ENCODE peak calls at places on chromosome 22, in eight cellular contexts. K is psoas muscle, Z is heart right ventricle, M is tibial artery, A is dorsolateral prefrontal cortex, B is AG04450, R is BE2C, N is HepG2. F is an unnamed sample.

GRCh38 chr22:25816522-25817059 is 74.6 kb downstream of the MYO18B start:
- DNase-seq in R (no peak), A (no peak), N (no peak), Z (no peak), M (no peak), B (no peak), K (no peak), F (no peak)

GRCh38 chr22:19168088-19168890 is 10.2 kb downstream of the SLC25A1 start:
- DNase-seq in N (no peak), B (no peak), Z (no peak), K (no peak), A (no peak), R (peak; percentile 18), M (no peak), F (no peak)

GRCh38 chr22:17241571-17242310 is 22.5 kb upstream of the ADA2 start:
- DNase-seq in M (no peak), B (no peak), Z (no peak), A (no peak), N (no peak), K (peak; percentile 20), R (no peak), F (no peak)

GRCh38 chr22:40128989-40129388 is 48.7 kb upstream of the TNRC6B start:
- DNase-seq in R (no peak), M (no peak), A (no peak), N (no peak), B (no peak), K (no peak), Z (peak; percentile 30), F (no peak)

GRCh38 chr22:46731246-46732040 is 6.6 kb downstream of the CERK start:
- DNase-seq in K (peak; percentile 76), A (peak; percentile 82), N (peak; percentile 78), Z (peak; percentile 71), M (no peak), R (peak; percentile 64), B (no peak), F (no peak)

GRCh38 chr22:45425531-45426265 is 12.2 kb downstream of the RIBC2 start:
- DNase-seq in Z (no peak), B (no peak), R (no peak), M (peak; percentile 14), K (peak; percentile 30), A (no peak), N (no peak), F (no peak)

GRCh38 chr22:39251762-39252460 is 7.1 kb upstream of the PDGFB start:
- DNase-seq in K (peak; percentile 45), Z (no peak), R (no peak), A (no peak), B (no peak), N (peak; percentile 67), M (no peak), F (no peak)

GRCh38 chr22:49768961-49769690 is 58.5 kb downstream of the BRD1 start:
- DNase-seq in N (no peak), R (peak; percentile 13), B (peak; percentile 43), K (peak; percentile 87), Z (no peak), M (no peak), A (peak; percentile 96), F (no peak)

GRCh38 chr22:36136475-36136874 is 24.1 kb downstream of the APOL3 start:
- DNase-seq in B (peak; percentile 30), K (peak; percentile 77), N (no peak), Z (no peak), M (peak; percentile 86), A (no peak), R (no peak), F (no peak)

GRCh38 chr22:39170825-39171622 is 18.5 kb upstream of the CBX7 start:
- DNase-seq in M (peak; percentile 70), A (peak; percentile 89), Z (peak; percentile 83), B (peak; percentile 39), R (peak; percentile 87), K (peak; percentile 93), N (peak; percentile 53), F (no peak)

GRCh38 chr22:29031236-29031982 is 30.2 kb downstream of the C22orf31 start:
- DNase-seq in N (peak; percentile 93), B (peak; percentile 79), Z (peak; percentile 52), K (peak; percentile 70), M (peak; percentile 76), A (no peak), R (peak; percentile 69), F (peak; percentile 74)
- H3K4me3 ChIP-seq in N (peak overlapping the region; percentile 36), B (peak overlapping the region; percentile 1), Z (peak overlapping the region; percentile 56), K (peak overlapping the region; percentile 64), M (peak overlapping the region; percentile 37), A (no peak overlapping the region), R (peak overlapping the region; percentile 54), F (peak overlapping the region; percentile 37)

DNA sequence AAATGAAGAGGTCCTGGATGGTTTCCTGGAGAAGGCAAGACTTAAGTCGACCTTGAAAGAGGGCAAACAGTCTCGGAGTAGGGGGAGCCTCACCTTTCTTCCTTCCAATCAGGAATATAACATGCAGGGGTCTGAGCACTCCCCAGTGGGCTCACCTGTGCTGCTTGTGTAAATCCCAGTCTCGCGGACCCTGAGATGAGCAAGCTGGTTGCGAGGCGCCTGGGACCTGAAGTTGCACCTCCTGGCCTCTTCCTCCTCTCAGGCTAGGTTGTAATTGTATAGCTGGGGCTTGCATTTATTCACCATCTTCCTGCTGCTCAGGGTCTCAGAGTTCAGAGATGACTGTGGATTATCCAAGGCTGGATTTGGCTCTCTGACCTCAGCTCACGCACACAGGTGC is 7.5 kb upstream of the WBP2NL start:
- DNase-seq in M (no peak), K (no peak), N (no peak), B (no peak), Z (no peak), A (no peak), R (no peak), F (no peak)
- H3K27me3 ChIP-seq in M (no peaks in the 10 kb centered on the region), K (peaks cover 3% of the 10 kb centered on the region), N (peaks cover 35% of the 10 kb centered on the region), B (peaks cover 6% of the 10 kb centered on the region), Z (peaks cover 9% of the 10 kb centered on the region), A (no peaks in the 10 kb centered on the region), R (no peaks in the 10 kb centered on the region), F (peaks cover 9% of the 10 kb centered on the region)

DNA sequence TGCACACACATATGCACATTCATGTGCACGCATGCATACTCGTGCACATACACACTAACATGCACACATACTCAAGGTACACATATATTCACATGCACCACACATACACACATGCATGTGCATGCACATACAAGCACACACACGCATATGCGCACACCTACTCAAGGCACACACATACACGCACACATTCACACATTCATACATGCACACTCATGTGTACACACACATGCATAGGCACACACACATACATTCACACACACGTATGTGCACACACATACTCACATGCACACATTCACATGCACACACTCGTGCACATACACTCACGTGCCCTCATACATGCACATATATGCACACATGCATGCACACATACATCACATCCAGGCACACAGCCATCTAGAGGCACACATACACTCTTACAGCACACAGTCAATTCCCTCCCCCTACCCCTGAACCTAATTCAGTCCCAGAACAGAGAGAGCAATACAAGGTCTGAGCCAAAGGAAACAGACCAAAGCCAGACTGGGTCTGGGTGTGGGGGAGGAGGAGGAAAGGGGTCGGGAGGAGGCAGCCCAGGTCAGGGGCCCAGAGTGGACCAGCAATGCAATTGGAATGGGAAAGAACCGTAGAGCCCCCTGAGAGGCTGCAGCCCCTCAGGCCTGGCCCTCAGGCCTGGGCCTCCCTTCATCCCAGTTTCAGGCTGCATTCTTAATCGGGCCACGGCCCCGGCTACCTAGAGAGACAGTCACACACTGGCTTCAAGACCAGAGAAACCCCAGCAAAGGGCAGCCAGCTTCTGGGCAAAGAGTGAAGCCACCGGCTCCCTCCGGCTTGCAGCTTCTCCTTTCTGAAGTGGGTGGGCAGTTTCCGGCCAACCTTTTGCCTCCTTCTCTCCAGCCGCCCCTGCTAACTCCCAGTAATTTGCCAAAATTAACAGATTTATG is 488.7 kb downstream of the MN1 start:
- DNase-seq in B (no peak), R (no peak), Z (no peak), M (no peak), A (no peak), K (no peak), N (no peak), F (no peak)
- TF ChIP-seq CTCF in B (no peak), R (no peak), Z (no peak), M (no peak), A (no peak), K (no peak), N (no peak), F (no peak)

GRCh38 chr22:31229402-31230140 is 17.5 kb downstream of the LIMK2 start:
- DNase-seq in R (peak; percentile 40), Z (peak; percentile 77), K (no peak), M (peak; percentile 57), B (no peak), A (peak; percentile 80), N (no peak), F (no peak)

GRCh38 chr22:31233001-31233400 is 20.9 kb downstream of the LIMK2 start:
- DNase-seq in N (no peak), Z (no peak), R (no peak), B (no peak), M (no peak), K (no peak), A (no peak), F (no peak)

GRCh38 chr22:31228425-31228824 is 16.3 kb downstream of the LIMK2 start:
- DNase-seq in A (no peak), Z (no peak), R (no peak), B (no peak), M (no peak), K (no peak), N (no peak), F (no peak)

GRCh38 chr22:31230871-31231621 is 18.9 kb downstream of the LIMK2 start:
- DNase-seq in N (peak; percentile 83), K (peak; percentile 59), Z (peak; percentile 57), A (peak; percentile 47), M (no peak), R (peak; percentile 43), B (peak; percentile 53), F (no peak)

GRCh38 chr22:31230155-31230870 is 18.2 kb downstream of the LIMK2 start:
- DNase-seq in M (no peak), K (no peak), A (no peak), Z (no peak), B (no peak), N (no peak), R (no peak), F (no peak)
- H3K4me3 ChIP-seq in M (no peak overlapping the region), K (peak overlapping the region; percentile 2), A (no peak overlapping the region), Z (no peak overlapping the region), B (no peak overlapping the region), N (no peak overlapping the region), R (no peak overlapping the region), F (no peak overlapping the region)

DNA sequence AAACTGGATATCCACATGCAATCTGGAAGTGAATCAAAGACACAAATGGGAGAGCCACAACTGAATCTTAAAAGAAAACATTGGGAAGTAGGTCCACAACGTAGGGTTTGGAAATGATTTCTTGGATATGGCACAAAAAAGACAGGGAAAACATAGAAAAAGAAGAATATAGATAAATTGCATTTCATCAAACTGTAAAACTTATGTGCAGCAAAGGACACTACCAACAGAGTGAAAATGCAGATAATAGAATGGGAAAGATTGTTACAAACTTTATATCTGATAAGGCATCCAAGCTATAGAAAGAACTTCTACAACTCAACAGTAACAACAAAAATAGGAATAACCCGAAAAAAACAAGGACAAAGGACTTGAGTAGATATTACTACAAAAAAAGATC is 89.6 kb downstream of the ZNF280B start:
- DNase-seq in R (no peak), K (no peak), M (no peak), Z (no peak), N (no peak), B (no peak), A (no peak), F (no peak)
- H3K27me3 ChIP-seq in R (peaks cover 74% of the 10 kb centered on the region), K (peaks cover 23% of the 10 kb centered on the region), M (no peaks in the 10 kb centered on the region), Z (peaks cover 53% of the 10 kb centered on the region), N (peaks cover 65% of the 10 kb centered on the region), B (peaks cover 7% of the 10 kb centered on the region), A (peaks cover 7% of the 10 kb centered on the region), F (peaks cover 3% of the 10 kb centered on the region)

F was measured in BJ.